ENCODE peak calls at places on chromosome 4, in seven cellular contexts. P, K, D, X, Q, E and U are unnamed samples.

GRCh38 chr4:38565271-38566199 is 98.5 kb upstream of the KLF3 start:
- DNase-seq in P (no peak), K (peak), D (peak), X (no peak), Q (no peak), E (peak), U (no peak)

GRCh38 chr4:55808187-55808586 is 11.4 kb upstream of the EXOC1L start:
- DNase-seq in P (no peak), K (no peak), D (peak), X (no peak), Q (no peak), E (no peak), U (no peak)

GRCh38 chr4:170400346-170400745 is 310.6 kb upstream of the AADAT start:
- DNase-seq in P (no peak), K (no peak), D (no peak), X (no peak), Q (no peak), E (no peak), U (no peak)

GRCh38 chr4:13170131-13170530 is 314.0 kb downstream of the RAB28 start:
- DNase-seq in P (no peak), K (no peak), D (no peak), X (no peak), Q (no peak), E (no peak), U (no peak)

GRCh38 chr4:3706111-3706511 is 60.1 kb upstream of the ADRA2C start:
- DNase-seq in P (no peak), K (no peak), D (no peak), X (no peak), Q (no peak), E (no peak), U (peak)

GRCh38 chr4:66564901-66565648 is 894.8 kb upstream of the EPHA5 start:
- DNase-seq in P (no peak), K (peak), D (no peak), X (no peak), Q (no peak), E (no peak), U (no peak)

GRCh38 chr4:15550491-15550890 is 80.8 kb downstream of the CC2D2A start:
- DNase-seq in P (no peak), K (no peak), D (no peak), X (no peak), Q (no peak), E (no peak), U (no peak)

GRCh38 chr4:154590329-154591006 is at the start of gene FGA:
- DNase-seq in P (no peak), K (no peak), D (no peak), X (no peak), Q (no peak), E (no peak), U (no peak)

GRCh38 chr4:81504685-81505598 is 33.2 kb upstream of the RASGEF1B start:
- DNase-seq in P (peak), K (no peak), D (no peak), X (no peak), Q (no peak), E (peak), U (peak)

GRCh38 chr4:24434193-24434728 is 150.1 kb downstream of the DHX15 start:
- DNase-seq in P (no peak), K (no peak), D (no peak), X (no peak), Q (no peak), E (no peak), U (no peak)

GRCh38 chr4:94653984-94654609 is 103.7 kb upstream of the BMPR1B start:
- DNase-seq in P (no peak), K (no peak), D (no peak), X (no peak), Q (no peak), E (no peak), U (no peak)

GRCh38 chr4:3427706-3428446 is 13.9 kb upstream of the HGFAC start:
- DNase-seq in P (no peak), K (no peak), D (no peak), X (no peak), Q (no peak), E (no peak), U (no peak)

GRCh38 chr4:85901500-85901899 is 426.6 kb downstream of the ARHGAP24 start:
- DNase-seq in P (no peak), K (peak), D (no peak), X (no peak), Q (no peak), E (no peak), U (no peak)

GRCh38 chr4:2940267-2941137 is 22.7 kb downstream of the NOP14 start:
- DNase-seq in P (no peak), K (no peak), D (no peak), X (no peak), Q (no peak), E (no peak), U (no peak)